ENCODE peak calls at places on chromosomes 7 and 10, in six cellular contexts. Z is BE2C, B is fibroblast of lung, V is cardiac muscle cell, O is AG10803, U is GM06990. K is an unnamed sample.

GRCh38 chr10:130745251-130745650 is 566.3 kb downstream of the TCERG1L start:
- DNase-seq in Z (no peak), B (no peak), V (no peak), O (no peak), U (no peak), K (no peak)

GRCh38 chr10:117674641-117675040 is 132.1 kb downstream of the EMX2 start:
- DNase-seq in Z (no peak), B (peak; percentile 51), V (no peak), O (peak; percentile 44), U (no peak), K (no peak)

GRCh38 chr7:42159150-42159549 is 77.9 kb downstream of the GLI3 start:
- DNase-seq in Z (no peak), B (no peak), V (no peak), O (peak; percentile 69), U (no peak), K (no peak)

GRCh38 chr7:47210283-47210854 is 371.5 kb downstream of the TNS3 start:
- DNase-seq in Z (no peak), B (no peak), V (no peak), O (no peak), U (no peak), K (no peak)

GRCh38 chr7:117385340-117386124 is 41.8 kb downstream of the ASZ1 start:
- DNase-seq in Z (no peak), B (peak; percentile 48), V (peak; percentile 41), O (peak; percentile 51), U (no peak), K (peak; percentile 51)

GRCh38 chr7:34425194-34425593 is 232.8 kb upstream of the NPSR1 start:
- DNase-seq in Z (no peak), B (no peak), V (no peak), O (no peak), U (no peak), K (no peak)

GRCh38 chr10:75984067-75984466 is 552.6 kb downstream of the LRMDA start:
- DNase-seq in Z (no peak), B (no peak), V (no peak), O (no peak), U (no peak), K (no peak)

GRCh38 chr10:119517235-119518141 is 25.0 kb downstream of the RGS10 start:
- DNase-seq in Z (no peak), B (peak; percentile 63), V (peak; percentile 55), O (peak; percentile 54), U (peak; percentile 86), K (no peak)

GRCh38 chr7:135991322-135991721 is 14.2 kb upstream of the MTPN start:
- DNase-seq in Z (no peak), B (peak; percentile 9), V (no peak), O (no peak), U (no peak), K (no peak)

GRCh38 chr10:48658243-48658888 is 26.3 kb upstream of the WDFY4 start:
- DNase-seq in Z (peak; percentile 72), B (peak; percentile 36), V (peak; percentile 73), O (peak; percentile 45), U (no peak), K (peak; percentile 73)

GRCh38 chr7:2622869-2623697 is 8.7 kb upstream of the TTYH3 start:
- DNase-seq in Z (no peak), B (no peak), V (no peak), O (no peak), U (no peak), K (no peak)

GRCh38 chr7:144784943-144785342 is 50.9 kb downstream of the TPK1 start:
- DNase-seq in Z (no peak), B (no peak), V (peak; percentile 52), O (no peak), U (no peak), K (peak; percentile 54)

GRCh38 chr7:42739591-42739990 is 172.3 kb downstream of the C7orf25 start:
- DNase-seq in Z (no peak), B (no peak), V (peak; percentile 58), O (peak; percentile 85), U (no peak), K (peak; percentile 42)

GRCh38 chr7:379456-380225 is 89.7 kb downstream of the FOXL3 start:
- DNase-seq in Z (no peak), B (no peak), V (no peak), O (no peak), U (no peak), K (no peak)

GRCh38 chr10:97717627-97718026 is 4.1 kb downstream of the MARVELD1 start:
- DNase-seq in Z (no peak), B (no peak), V (no peak), O (no peak), U (no peak), K (no peak)

GRCh38 chr10:97713351-97713827 is at the start of gene MARVELD1:
- DNase-seq in Z (peak; percentile 81), B (peak; percentile 83), V (peak; percentile 91), O (peak; percentile 84), U (no peak), K (peak; percentile 85)

GRCh38 chr10:97714401-97715258 is 1.1 kb downstream of the MARVELD1 start:
- DNase-seq in Z (peak; percentile 62), B (peak; percentile 80), V (peak; percentile 80), O (peak; percentile 86), U (no peak), K (peak; percentile 82)

GRCh38 chr10:97713828-97714400 is 384 bp downstream of the MARVELD1 start:
- DNase-seq in Z (peak; percentile 72), B (peak; percentile 74), V (peak; percentile 75), O (peak; percentile 74), U (peak; percentile 79), K (peak; percentile 73)

DNA sequence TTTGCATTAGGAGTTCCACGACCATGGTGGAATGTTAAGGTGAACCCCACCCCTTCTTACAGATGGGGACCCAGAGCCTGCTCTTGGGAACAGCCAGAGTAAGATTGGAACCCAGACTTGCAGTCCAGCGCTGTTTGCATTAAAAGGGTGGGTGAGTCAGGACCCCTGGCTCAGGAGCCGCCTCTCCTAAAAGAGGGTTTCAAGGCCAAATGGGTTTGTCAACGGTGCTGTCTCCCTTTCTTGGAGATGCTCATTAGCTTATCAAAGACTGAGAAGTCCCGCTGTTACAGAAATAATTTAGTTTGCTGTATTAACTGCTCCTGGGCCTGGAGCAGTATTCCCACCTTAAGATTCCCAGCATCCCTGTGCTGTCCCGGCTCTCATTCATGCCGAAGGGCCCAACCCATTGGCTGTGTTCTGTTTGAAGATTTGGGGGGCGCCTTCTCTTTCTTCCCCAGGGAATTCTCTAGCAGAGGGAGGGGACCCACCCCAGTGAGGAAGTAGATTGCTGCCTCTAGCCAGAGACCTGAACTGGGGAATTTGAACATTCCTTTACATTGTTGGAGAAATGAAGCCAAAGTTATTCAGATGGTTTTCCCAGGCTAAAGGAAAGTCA is 1.8 kb downstream of the MARVELD1 start:
- DNase-seq in Z (no peak), B (no peak), V (no peak), O (no peak), U (no peak), K (no peak)
- H3K4me3 ChIP-seq in Z (peak overlapping the region; percentile 73), B (peak overlapping the region; percentile 76), V (no peak overlapping the region), O (peak overlapping the region; percentile 86), U (no peak overlapping the region), K (peak overlapping the region; percentile 73)

DNA sequence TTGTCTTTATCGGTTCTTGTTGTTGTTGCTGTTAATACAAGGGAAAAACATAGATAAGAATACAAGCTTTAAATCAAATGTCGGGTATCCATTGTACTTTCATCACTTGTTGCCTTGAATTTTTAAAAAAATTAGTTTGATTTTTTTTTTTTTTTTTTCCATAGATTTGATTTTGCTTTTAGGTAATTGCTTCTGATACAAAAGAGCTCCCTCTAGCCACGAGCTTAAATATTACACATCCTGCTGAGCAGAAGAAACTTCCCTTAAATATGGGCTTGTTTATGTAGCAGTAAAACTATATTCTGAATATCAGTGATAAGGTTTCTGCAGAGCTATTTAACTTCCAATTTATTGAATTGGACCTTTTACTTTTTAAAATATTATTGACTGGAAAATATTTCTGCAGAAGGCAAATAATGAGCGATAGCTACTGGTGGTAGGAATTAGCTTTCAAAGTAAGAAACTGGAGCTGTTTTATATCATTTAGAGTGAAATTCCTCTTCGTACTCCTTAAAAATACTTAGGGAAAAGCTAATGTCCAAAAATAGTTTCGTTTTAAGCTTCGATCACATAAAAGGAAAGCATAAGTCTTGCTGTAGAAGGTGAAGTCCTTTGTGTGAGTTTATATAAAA is 216.9 kb downstream of the POLR1F start:
- DNase-seq in Z (no peak), B (peak; percentile 36), V (peak; percentile 62), O (peak; percentile 54), U (no peak), K (peak; percentile 68)
- TF ChIP-seq CTCF in Z (peak; percentile 71), B (peak; percentile 36), V (peak; percentile 59), O (peak; percentile 81), U (peak; percentile 61), K (peak; percentile 73)

GRCh38 chr10:107809889-107810288 is 645.4 kb upstream of the SORCS1 start:
- DNase-seq in Z (no peak), B (no peak), V (no peak), O (no peak), U (no peak), K (no peak)
- H3K4me3 ChIP-seq in Z (no peak overlapping the region), B (no peak overlapping the region), V (no peak overlapping the region), O (no peak overlapping the region), U (no peak overlapping the region), K (no peak overlapping the region)

GRCh38 chr10:8403711-8404371 is 349.4 kb downstream of the GATA3 start:
- DNase-seq in Z (no peak), B (no peak), V (no peak), O (no peak), U (peak; percentile 13), K (no peak)
- TF ChIP-seq CTCF in Z (peak; percentile 41), B (no peak), V (no peak), O (no peak), U (peak; percentile 43), K (no peak)

GRCh38 chr7:122460936-122461335 is 156.4 kb upstream of the FEZF1 start:
- DNase-seq in Z (no peak), B (no peak), V (no peak), O (no peak), U (no peak), K (no peak)
- H3K4me3 ChIP-seq in Z (no peak overlapping the region), B (no peak overlapping the region), V (no peak overlapping the region), O (no peak overlapping the region), U (no peak overlapping the region), K (no peak overlapping the region)

DNA sequence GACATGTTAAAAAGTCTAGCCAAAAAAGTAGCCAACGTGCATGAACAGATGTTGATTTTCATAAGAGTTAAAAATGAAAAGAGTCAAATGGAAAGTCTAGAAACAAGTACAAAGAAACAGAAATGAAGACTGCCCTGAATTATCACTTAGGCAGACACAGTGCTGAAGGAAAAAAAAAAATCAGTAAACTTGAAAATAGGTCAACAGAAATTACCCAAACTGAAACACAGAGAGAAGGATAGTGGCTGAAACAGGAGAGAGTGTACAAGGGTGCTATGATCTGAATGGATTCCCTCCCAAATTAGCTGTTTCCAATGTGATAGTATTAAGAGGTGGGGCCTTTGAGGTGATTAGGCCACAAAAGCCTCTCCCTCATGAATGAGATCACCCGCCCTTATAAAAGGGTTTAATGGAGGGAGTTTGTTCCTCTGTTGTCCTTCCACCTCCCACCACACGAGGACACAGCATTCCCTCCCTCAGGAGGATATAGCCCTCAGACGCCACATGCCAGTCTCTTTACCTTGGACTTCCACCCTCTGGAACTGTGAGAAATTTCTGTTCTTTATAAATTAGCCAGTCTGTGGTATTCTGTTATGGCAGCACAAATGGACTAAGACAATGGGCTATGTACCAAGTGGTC is 249.7 kb downstream of the AHR start:
- DNase-seq in Z (no peak), B (no peak), V (no peak), O (no peak), U (no peak), K (no peak)
- TF ChIP-seq CTCF in Z (no peak), B (no peak), V (no peak), O (no peak), U (no peak), K (no peak)

GRCh38 chr7:15687645-15688025 is 1.2 kb upstream of the MEOX2 start:
- DNase-seq in Z (no peak), B (no peak), V (no peak), O (no peak), U (no peak), K (no peak)
- H3K4me3 ChIP-seq in Z (no peak overlapping the region), B (peak overlapping the region; percentile 57), V (peak overlapping the region; percentile 1), O (no peak overlapping the region), U (no peak overlapping the region), K (no peak overlapping the region)

GRCh38 chr7:150405584-150406310 is 26.6 kb downstream of the ZNF775 start:
- DNase-seq in Z (no peak), B (no peak), V (no peak), O (peak; percentile 27), U (peak; percentile 73), K (no peak)
- TF ChIP-seq CTCF in Z (no peak), B (no peak), V (no peak), O (peak; percentile 10), U (no peak), K (no peak)

K was measured in fibroblast of pulmonary artery.